ENCODE peak calls at places on chromosomes 16 and 17, in seven cellular contexts. N is transverse colon, E is esophagus squamous epithelium, A is tibial artery, X is substantia nigra, T is mammary epithelial cell, Q is fibroblast of lung. H is an unnamed sample.

GRCh38 chr17:49482144-49482817 is 12.8 kb upstream of the NGFR start:
- DNase-seq in X (no peak), E (no peak), A (no peak), N (no peak), T (peak), Q (no peak), H (no peak)

GRCh38 chr16:10579575-10579964 is 828 bp downstream of the EMP2 start:
- DNase-seq in X (no peak), E (no peak), T (peak), Q (no peak), N (no peak), A (no peak), H (no peak)

GRCh38 chr16:15960124-15960971 is 10.9 kb downstream of the ABCC1 start:
- DNase-seq in Q (no peak), T (peak), E (no peak), X (no peak), A (no peak), N (no peak), H (no peak)

GRCh38 chr17:39769974-39770587 is 32.3 kb downstream of the GRB7 start:
- DNase-seq in A (no peak), E (no peak), T (peak), Q (no peak), X (no peak), N (no peak), H (no peak)

GRCh38 chr17:17147821-17148220 is 58.3 kb downstream of the PLD6 start:
- DNase-seq in A (no peak), E (no peak), Q (peak), X (no peak), T (no peak), N (no peak), H (no peak)

GRCh38 chr17:38454528-38454927 is 26.3 kb downstream of the ARHGAP23 start:
- DNase-seq in N (peak), T (peak), Q (peak), X (peak), A (peak), E (peak), H (no peak)

GRCh38 chr17:21453144-21453982 is 77.2 kb downstream of the KCNJ12 start:
- DNase-seq in Q (no peak), E (no peak), A (no peak), N (no peak), X (no peak), T (no peak), H (no peak)

GRCh38 chr17:29663155-29663554 is 40.4 kb upstream of the CORO6 start:
- DNase-seq in E (no peak), N (no peak), T (no peak), Q (peak), X (no peak), A (no peak), H (no peak)

GRCh38 chr16:67909056-67909742 is 16.1 kb downstream of the PSKH1 start:
- DNase-seq in A (no peak), E (no peak), T (no peak), X (no peak), N (no peak), Q (no peak), H (no peak)

GRCh38 chr16:17305694-17306093 is 165.1 kb downstream of the XYLT1 start:
- DNase-seq in T (no peak), X (no peak), Q (no peak), E (no peak), A (no peak), N (no peak), H (no peak)

GRCh38 chr16:17304814-17305169 is 166.0 kb downstream of the XYLT1 start:
- DNase-seq in Q (peak), A (no peak), N (peak), E (no peak), T (no peak), X (no peak), H (peak)

GRCh38 chr16:17307501-17307900 is 163.3 kb downstream of the XYLT1 start:
- DNase-seq in E (no peak), Q (no peak), N (no peak), X (no peak), A (no peak), T (no peak), H (no peak)

GRCh38 chr16:17304124-17304813 is 166.5 kb downstream of the XYLT1 start:
- DNase-seq in Q (peak), A (no peak), X (no peak), N (peak), E (no peak), T (peak), H (peak)

GRCh38 chr16:17306745-17307144 is 164.0 kb downstream of the XYLT1 start:
- DNase-seq in X (no peak), A (no peak), N (no peak), T (no peak), Q (no peak), E (no peak), H (no peak)
- H3K27ac ChIP-seq in X (no peak), A (no peak), N (peak), T (no peak), Q (no peak), E (peak), H (no peak)

GRCh38 chr16:89313583-89313982 is 96.1 kb downstream of the ZNF778 start:
- DNase-seq in A (no peak), X (no peak), N (no peak), T (no peak), Q (no peak), E (no peak), H (no peak)
- H3K27ac ChIP-seq in A (no peak), X (peak), N (no peak), T (no peak), Q (no peak), E (peak), H (no peak)

GRCh38 chr16:55436587-55436986 is 42.4 kb upstream of the MMP2 start:
- DNase-seq in A (no peak), X (no peak), T (no peak), N (no peak), E (no peak), Q (no peak), H (no peak)

GRCh38 chr16:55434000-55434399 is 45.0 kb upstream of the MMP2 start:
- DNase-seq in X (no peak), E (no peak), N (no peak), T (no peak), A (no peak), Q (no peak), H (no peak)

GRCh38 chr16:55435387-55435786 is 43.6 kb upstream of the MMP2 start:
- DNase-seq in N (no peak), E (no peak), A (no peak), X (no peak), Q (no peak), T (no peak), H (no peak)

GRCh38 chr16:55433535-55433934 is 45.5 kb upstream of the MMP2 start:
- DNase-seq in E (no peak), Q (no peak), T (no peak), A (no peak), X (no peak), N (no peak), H (no peak)

DNA sequence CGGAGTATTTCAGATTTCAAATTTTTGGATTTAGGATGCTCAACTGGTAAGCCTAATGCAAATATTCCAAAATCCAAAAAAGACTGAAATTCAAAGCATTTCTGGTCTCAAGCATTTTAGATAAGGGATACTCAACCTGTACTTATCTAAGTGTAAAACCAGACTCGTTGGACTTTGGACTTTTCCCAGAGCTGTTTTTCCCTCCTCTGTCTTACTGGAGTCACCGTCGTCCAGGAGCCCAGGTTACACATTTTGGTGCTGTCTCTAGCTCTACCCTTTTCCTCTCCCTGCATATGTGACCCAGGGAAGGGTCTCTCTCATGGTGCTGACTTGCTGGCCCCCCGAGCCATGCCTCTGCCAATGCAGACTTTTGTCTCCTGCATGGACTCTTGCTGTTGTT is 46.0 kb upstream of the MMP2 start:
- DNase-seq in Q (no peak), N (no peak), E (no peak), A (no peak), T (no peak), X (no peak), H (no peak)
- H3K27ac ChIP-seq in Q (no peak), N (no peak), E (no peak), A (no peak), T (no peak), X (no peak), H (no peak)

GRCh38 chr16:88779406-88780099 is 5.5 kb downstream of the PIEZO1 start:
- DNase-seq in X (no peak), N (no peak), A (no peak), E (no peak), Q (peak), T (no peak), H (no peak)

GRCh38 chr16:88780100-88781062 is 4.6 kb downstream of the PIEZO1 start:
- DNase-seq in Q (peak), E (no peak), A (no peak), T (no peak), X (no peak), N (no peak), H (no peak)

GRCh38 chr16:88782454-88783390 is 2.3 kb downstream of the PIEZO1 start:
- DNase-seq in T (peak), X (no peak), A (no peak), N (no peak), E (no peak), Q (peak), H (no peak)

GRCh38 chr16:88783391-88784073 is 1.5 kb downstream of the PIEZO1 start:
- DNase-seq in N (no peak), T (peak), Q (peak), X (peak), A (peak), E (no peak), H (peak)

GRCh38 chr16:88781140-88782077 is 3.6 kb downstream of the PIEZO1 start:
- DNase-seq in E (no peak), T (no peak), A (no peak), N (peak), Q (no peak), X (no peak), H (no peak)
- H3K27ac ChIP-seq in E (peak), T (peak), A (peak), N (peak), Q (peak), X (peak), H (peak)

DNA sequence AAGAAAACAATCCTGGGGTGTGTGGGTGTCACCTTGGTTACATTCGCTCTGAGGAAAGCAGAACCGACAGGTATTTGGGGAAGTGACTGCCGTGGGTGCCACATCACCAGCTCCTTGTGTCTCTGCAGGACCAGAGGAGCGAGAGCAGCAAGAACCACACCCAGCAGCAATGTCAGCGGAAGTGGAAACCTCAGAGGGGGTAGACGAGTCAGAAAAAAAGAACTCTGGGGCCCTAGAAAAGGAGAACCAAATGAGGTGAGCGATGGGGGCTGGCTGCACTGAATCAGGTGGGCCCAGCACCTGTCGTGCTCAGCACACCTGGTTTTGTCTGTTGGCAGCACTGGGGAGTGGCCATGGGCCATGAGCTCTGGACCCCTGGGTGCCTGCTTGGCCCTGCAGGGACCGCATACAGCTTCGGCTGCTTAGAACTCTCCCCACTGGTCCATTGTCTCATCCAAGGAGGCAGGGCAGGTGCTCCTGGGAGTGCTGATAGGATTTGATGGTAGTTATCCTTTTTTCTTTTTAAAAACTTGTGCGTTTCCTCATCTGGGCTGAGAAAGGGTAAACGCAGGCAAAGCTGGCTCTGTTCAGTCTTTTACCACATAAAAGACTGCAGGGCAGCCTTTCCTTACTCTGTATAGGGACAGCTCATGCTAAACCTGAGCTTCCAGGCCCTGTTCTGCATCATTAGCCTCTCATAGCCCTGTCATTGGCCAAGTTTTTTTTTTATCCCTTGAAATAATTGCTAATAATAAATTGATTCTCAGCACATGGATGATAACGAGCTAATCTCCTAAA is 29.4 kb downstream of the HMOX2 start:
- DNase-seq in T (no peak), A (no peak), N (peak), Q (no peak), E (no peak), X (no peak), H (no peak)
- H3K27ac ChIP-seq in T (no peak), A (no peak), N (peak), Q (no peak), E (peak), X (peak), H (peak)

GRCh38 chr17:57380055-57380356 is 123.7 kb downstream of the MSI2 start:
- DNase-seq in Q (no peak), E (no peak), X (no peak), T (no peak), A (no peak), N (no peak), H (no peak)
- H3K27ac ChIP-seq in Q (no peak), E (no peak), X (peak), T (no peak), A (no peak), N (no peak), H (no peak)

DNA sequence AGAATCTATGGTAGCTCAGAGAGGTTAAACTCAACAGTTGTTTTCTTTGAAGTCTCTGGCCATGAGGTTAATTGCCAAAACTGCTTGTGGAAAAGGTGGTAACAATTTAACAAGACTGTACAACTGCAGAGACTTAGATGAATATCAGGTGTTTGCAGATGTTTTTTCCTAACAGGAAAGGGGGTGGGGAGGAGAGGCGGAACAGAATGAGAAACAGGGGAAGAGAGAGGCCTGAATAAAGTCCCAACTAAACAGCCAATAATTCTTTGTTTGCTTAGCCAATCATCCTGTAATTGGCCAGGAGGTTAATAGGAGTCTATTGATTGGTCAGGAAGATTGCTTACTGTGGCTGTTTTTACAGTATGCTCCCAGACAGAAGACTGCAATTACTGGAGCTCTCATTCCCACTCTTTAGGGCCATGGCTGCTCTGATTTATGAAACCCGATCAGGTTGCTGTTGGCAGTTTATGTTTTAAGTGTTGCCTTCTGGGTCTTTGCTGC is 249.7 kb upstream of the TBX2 start:
- DNase-seq in Q (no peak), X (no peak), A (no peak), E (no peak), N (no peak), T (no peak), H (no peak)
- H3K27ac ChIP-seq in Q (no peak), X (no peak), A (no peak), E (no peak), N (no peak), T (no peak), H (no peak)

GRCh38 chr17:3636908-3637373 is 381 bp downstream of the CTNS start:
- DNase-seq in X (no peak), N (no peak), Q (no peak), T (no peak), A (no peak), E (no peak), H (no peak)
- H3K27ac ChIP-seq in X (peak), N (peak), Q (peak), T (peak), A (peak), E (peak), H (peak)

H was measured in colonic mucosa.